ENCODE peak calls at places on chromosomes 13 and 19, in five cellular contexts. T is mucosa of descending colon, I is spleen, O is A549, Y is choroid plexus epithelial cell. U is an unnamed sample.

GRCh38 chr19:6521718-6522646 is 8.8 kb upstream of the TNFSF9 start:
- DNase-seq in T (peak; percentile 46), I (peak; percentile 92), O (no peak), Y (no peak), U (no peak)

GRCh38 chr13:111211789-111212516 is 96.8 kb downstream of the ARHGEF7 start:
- DNase-seq in T (no peak), I (no peak), O (no peak), Y (peak; percentile 81), U (no peak)

GRCh38 chr19:1251503-1252220 is 3.3 kb downstream of the MIDN start:
- DNase-seq in T (no peak), I (peak; percentile 96), O (peak; percentile 84), Y (peak; percentile 50), U (no peak)

GRCh38 chr19:1235625-1236538 is 1.9 kb downstream of the CBARP start:
- DNase-seq in T (no peak), I (no peak), O (no peak), Y (peak; percentile 61), U (no peak)

GRCh38 chr13:69571606-69572323 is 535.9 kb upstream of the ATXN8OS start:
- DNase-seq in T (no peak), I (no peak), O (no peak), Y (no peak), U (no peak)

GRCh38 chr19:56393119-56394012 is at the start of gene ZNF582:
- DNase-seq in T (peak; percentile 96), I (peak; percentile 98), O (peak; percentile 97), Y (peak; percentile 99), U (peak; percentile 96)

GRCh38 chr19:28332886-28333285 is 880.1 kb downstream of the UQCRFS1 start:
- DNase-seq in T (no peak), I (no peak), O (no peak), Y (no peak), U (no peak)

GRCh38 chr19:51123381-51124186 is 1.1 kb upstream of the SIGLEC9 start:
- DNase-seq in T (no peak), I (peak; percentile 85), O (no peak), Y (peak; percentile 26), U (no peak)

GRCh38 chr19:36009220-36009619 is 607 bp upstream of the SYNE4 start:
- DNase-seq in T (peak; percentile 71), I (peak; percentile 88), O (peak; percentile 58), Y (peak; percentile 64), U (peak; percentile 51)

GRCh38 chr13:111280666-111281577 is 39.5 kb upstream of the TEX29 start:
- DNase-seq in T (no peak), I (no peak), O (no peak), Y (peak; percentile 78), U (peak; percentile 53)

GRCh38 chr19:33111587-33111986 is 20.3 kb upstream of the WDR88 start:
- DNase-seq in T (no peak), I (no peak), O (no peak), Y (no peak), U (no peak)

GRCh38 chr13:110226051-110226562 is 80.8 kb downstream of the COL4A1 start:
- DNase-seq in T (no peak), I (no peak), O (no peak), Y (peak; percentile 78), U (peak; percentile 54)

GRCh38 chr13:100262404-100262803 is 173.5 kb downstream of the PCCA start:
- DNase-seq in T (no peak), I (no peak), O (no peak), Y (no peak), U (no peak)

GRCh38 chr19:19062454-19063182 is 1.2 kb upstream of the SLC25A42 start:
- DNase-seq in T (no peak), I (no peak), O (no peak), Y (peak; percentile 29), U (peak; percentile 18)

GRCh38 chr13:99124695-99125334 is 75.8 kb upstream of the UBAC2 start:
- DNase-seq in T (no peak), I (no peak), O (peak; percentile 40), Y (peak; percentile 78), U (peak; percentile 54)

GRCh38 chr13:32537580-32538233 is 888 bp downstream of the N4BP2L2 start:
- DNase-seq in T (peak; percentile 44), I (peak; percentile 86), O (peak; percentile 8), Y (peak; percentile 28), U (peak; percentile 24)

GRCh38 chr13:113090415-113090770 is 15.2 kb upstream of the F7 start:
- DNase-seq in T (no peak), I (peak; percentile 19), O (no peak), Y (no peak), U (no peak)

GRCh38 chr19:3423183-3423829 is 56.9 kb downstream of the NFIC start:
- DNase-seq in T (no peak), I (no peak), O (no peak), Y (peak; percentile 50), U (no peak)

GRCh38 chr13:98129059-98129741 is 13.7 kb upstream of the FARP1 start:
- DNase-seq in T (no peak), I (no peak), O (no peak), Y (peak; percentile 46), U (peak; percentile 64)

GRCh38 chr19:32669205-32669785 is 5.7 kb downstream of the ANKRD27 start:
- DNase-seq in T (no peak), I (no peak), O (no peak), Y (no peak), U (peak; percentile 29)

GRCh38 chr13:89066868-89067466 is 1395.8 kb downstream of the SLITRK5 start:
- DNase-seq in T (peak; percentile 70), I (no peak), O (peak; percentile 39), Y (peak; percentile 69), U (peak; percentile 11)

GRCh38 chr19:49761625-49762311 is 1.3 kb downstream of the TSKS start:
- DNase-seq in T (no peak), I (no peak), O (peak; percentile 45), Y (peak; percentile 82), U (peak; percentile 67)

GRCh38 chr19:52351512-52351911 is 15.5 kb downstream of the ZNF610 start:
- DNase-seq in T (no peak), I (no peak), O (no peak), Y (no peak), U (no peak)

GRCh38 chr19:10603084-10603872 is 16.2 kb upstream of the AP1M2 start:
- DNase-seq in T (peak; percentile 59), I (peak; percentile 94), O (no peak), Y (peak; percentile 18), U (peak; percentile 40)

GRCh38 chr13:45441633-45442032 is 23.1 kb upstream of the COG3 start:
- DNase-seq in T (no peak), I (no peak), O (peak; percentile 16), Y (peak; percentile 76), U (peak; percentile 33)

GRCh38 chr13:48962281-48962680 is 13.4 kb upstream of the FNDC3A start:
- DNase-seq in T (no peak), I (no peak), O (no peak), Y (peak; percentile 33), U (no peak)

GRCh38 chr13:33761744-33762143 is 56.2 kb upstream of the RFC3 start:
- DNase-seq in T (no peak), I (no peak), O (peak; percentile 26), Y (peak; percentile 61), U (peak; percentile 8)
- TF ChIP-seq CTCF in T (no peak), I (no peak), O (no peak), Y (peak; percentile 56), U (no peak)

GRCh38 chr19:45437328-45437727 is 13.6 kb upstream of the ERCC1 start:
- DNase-seq in T (no peak), I (no peak), O (no peak), Y (no peak), U (no peak)

GRCh38 chr19:45439190-45439568 is 15.5 kb upstream of the ERCC1 start:
- DNase-seq in T (no peak), I (no peak), O (no peak), Y (no peak), U (no peak)

GRCh38 chr19:45440873-45441654 is 17.3 kb upstream of the ERCC1 start:
- DNase-seq in T (no peak), I (no peak), O (peak; percentile 83), Y (peak; percentile 73), U (peak; percentile 51)

GRCh38 chr19:45440259-45440638 is 16.5 kb upstream of the ERCC1 start:
- DNase-seq in T (no peak), I (no peak), O (no peak), Y (no peak), U (no peak)

GRCh38 chr19:45439569-45440258 is 16.0 kb upstream of the ERCC1 start:
- DNase-seq in T (peak; percentile 90), I (peak; percentile 96), O (peak; percentile 83), Y (peak; percentile 82), U (peak; percentile 81)
- H3K4me3 ChIP-seq in T (peak overlapping the region; percentile 54), I (peak overlapping the region; percentile 67), O (peak overlapping the region; percentile 52), Y (peak overlapping the region; percentile 62), U (peak overlapping the region; percentile 56)

GRCh38 chr19:40190891-40191835 is at the start of gene MAP3K10:
- DNase-seq in T (peak; percentile 79), I (peak; percentile 94), O (peak; percentile 82), Y (peak; percentile 65), U (peak; percentile 73)

GRCh38 chr19:40198272-40198990 is 7.2 kb downstream of the MAP3K10 start:
- DNase-seq in T (no peak), I (no peak), O (no peak), Y (no peak), U (no peak)

GRCh38 chr19:40193587-40193849 is 2.3 kb downstream of the MAP3K10 start:
- DNase-seq in T (no peak), I (no peak), O (no peak), Y (peak; percentile 10), U (peak; percentile 69)

GRCh38 chr19:40191836-40192646 is 815 bp downstream of the MAP3K10 start:
- DNase-seq in T (peak; percentile 16), I (peak; percentile 82), O (peak; percentile 52), Y (peak; percentile 15), U (peak; percentile 20)

DNA sequence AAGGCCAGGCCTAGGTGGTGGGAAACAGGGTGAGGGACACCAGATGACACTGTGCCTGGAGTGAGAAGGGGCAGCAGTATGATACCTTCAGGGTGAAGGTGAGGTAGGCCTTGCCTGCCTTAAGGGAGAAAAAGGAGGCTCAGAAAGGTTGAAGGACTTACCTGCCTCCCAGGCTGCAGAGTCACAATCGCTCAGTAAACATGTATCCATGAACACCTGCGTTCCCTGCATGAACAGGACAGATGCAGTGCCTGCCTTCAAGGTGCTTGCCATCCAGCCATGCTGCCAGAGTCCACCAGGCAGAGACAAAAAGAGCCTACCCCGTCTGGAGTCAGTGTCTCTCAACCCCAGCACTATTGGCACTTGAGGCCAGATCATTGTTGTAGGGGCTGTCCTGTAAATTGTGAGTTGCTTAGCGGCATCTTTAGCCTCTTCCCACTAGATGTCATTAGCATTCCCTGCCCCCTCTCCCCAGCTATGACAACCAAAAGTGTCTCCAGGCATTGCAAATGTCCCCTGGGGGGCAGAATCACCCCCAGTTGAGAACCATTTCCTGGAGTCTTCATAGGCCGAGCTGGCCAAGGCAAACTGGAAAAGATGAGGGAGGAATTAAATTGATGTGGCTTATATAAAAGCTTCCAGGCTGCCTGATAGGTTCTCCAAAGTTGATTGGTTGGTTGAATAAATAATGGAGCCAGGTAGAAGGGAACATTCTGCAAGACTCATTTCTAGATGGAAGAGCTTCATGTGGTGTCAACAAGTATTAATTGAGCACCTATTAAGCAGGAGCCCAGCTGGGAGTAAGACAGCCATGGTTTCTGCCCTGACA is 1.7 kb downstream of the MAP3K10 start:
- DNase-seq in T (no peak), I (no peak), O (no peak), Y (no peak), U (no peak)
- TF ChIP-seq CTCF in T (no peak), I (no peak), O (no peak), Y (no peak), U (no peak)

DNA sequence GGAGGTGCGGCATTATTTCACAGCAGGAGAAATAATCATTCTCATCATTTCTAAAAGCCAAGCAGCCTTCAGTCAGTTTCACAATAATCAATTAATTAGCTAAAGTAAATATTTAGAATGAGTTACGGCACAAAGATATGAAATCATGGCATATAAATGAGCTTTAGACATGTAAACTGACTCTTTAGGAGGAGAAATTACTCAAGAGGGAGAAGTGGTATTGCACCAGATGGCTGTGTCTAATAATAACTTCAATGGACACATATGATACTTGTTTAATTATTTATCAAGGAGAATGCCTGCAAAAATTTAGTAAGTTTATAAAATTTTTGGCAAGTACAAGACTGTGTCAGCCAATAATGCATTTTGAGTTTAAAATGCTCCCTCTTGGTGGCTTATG is 366.7 kb downstream of the DNAJC15 start:
- DNase-seq in T (no peak), I (no peak), O (no peak), Y (peak; percentile 47), U (peak; percentile 71)
- H3K4me3 ChIP-seq in T (no peak overlapping the region), I (no peak overlapping the region), O (no peak overlapping the region), Y (no peak overlapping the region), U (no peak overlapping the region)